ENCODE peak calls at places on chromosomes 4 and X, in ten cellular contexts. One of them, this sample, is unnamed.

GRCh38 chr4:136810626-136811025 is 721.7 kb downstream of the PCDH18 start:
- DNase-seq in foreskin fibroblast: no peak
- DNase-seq in A549: no peak
- DNase-seq in right lobe of liver: no peak
- DNase-seq in choroid plexus epithelial cell: no peak
- DNase-seq in heart right ventricle: no peak
- DNase-seq in astrocyte of the spinal cord: peak
- DNase-seq in upper lobe of left lung: peak
- DNase-seq in gastrocnemius medialis: no peak
- DNase-seq in cardiac muscle cell: no peak
- DNase-seq in this sample: peak

GRCh38 chr4:93132631-93133030 is 695.9 kb upstream of the ATOH1 start:
- DNase-seq in gastrocnemius medialis: no peak
- DNase-seq in heart right ventricle: no peak
- DNase-seq in upper lobe of left lung: no peak
- DNase-seq in astrocyte of the spinal cord: no peak
- DNase-seq in right lobe of liver: no peak
- DNase-seq in cardiac muscle cell: no peak
- DNase-seq in foreskin fibroblast: no peak
- DNase-seq in A549: no peak
- DNase-seq in choroid plexus epithelial cell: no peak
- DNase-seq in this sample: no peak

GRCh38 chr4:37981844-37982720 is 21.9 kb downstream of the PTTG2 start:
- DNase-seq in astrocyte of the spinal cord: peak
- DNase-seq in A549: no peak
- DNase-seq in gastrocnemius medialis: no peak
- DNase-seq in cardiac muscle cell: no peak
- DNase-seq in foreskin fibroblast: peak
- DNase-seq in upper lobe of left lung: no peak
- DNase-seq in heart right ventricle: no peak
- DNase-seq in choroid plexus epithelial cell: peak
- DNase-seq in right lobe of liver: no peak
- DNase-seq in this sample: no peak

GRCh38 chrX:13851996-13852695 is 35.3 kb upstream of the GPM6B start:
- DNase-seq in gastrocnemius medialis: no peak
- DNase-seq in cardiac muscle cell: no peak
- DNase-seq in choroid plexus epithelial cell: no peak
- DNase-seq in heart right ventricle: no peak
- DNase-seq in astrocyte of the spinal cord: no peak
- DNase-seq in upper lobe of left lung: no peak
- DNase-seq in right lobe of liver: no peak
- DNase-seq in A549: no peak
- DNase-seq in foreskin fibroblast: no peak
- DNase-seq in this sample: no peak

GRCh38 chr4:13626492-13627184 is 887 bp downstream of the BOD1L1 start:
- DNase-seq in right lobe of liver: no peak
- DNase-seq in heart right ventricle: no peak
- DNase-seq in A549: no peak
- DNase-seq in upper lobe of left lung: no peak
- DNase-seq in astrocyte of the spinal cord: peak
- DNase-seq in choroid plexus epithelial cell: peak
- DNase-seq in cardiac muscle cell: no peak
- DNase-seq in foreskin fibroblast: no peak
- DNase-seq in gastrocnemius medialis: no peak
- DNase-seq in this sample: peak

GRCh38 chr4:95505149-95505548 is 43.6 kb downstream of the UNC5C start:
- DNase-seq in upper lobe of left lung: no peak
- DNase-seq in A549: no peak
- DNase-seq in cardiac muscle cell: no peak
- DNase-seq in gastrocnemius medialis: no peak
- DNase-seq in right lobe of liver: no peak
- DNase-seq in foreskin fibroblast: peak
- DNase-seq in astrocyte of the spinal cord: peak
- DNase-seq in heart right ventricle: no peak
- DNase-seq in choroid plexus epithelial cell: peak
- DNase-seq in this sample: no peak

GRCh38 chr4:127124919-127125318 is 507.8 kb upstream of the INTU start:
- DNase-seq in cardiac muscle cell: no peak
- DNase-seq in gastrocnemius medialis: no peak
- DNase-seq in right lobe of liver: no peak
- DNase-seq in upper lobe of left lung: no peak
- DNase-seq in A549: no peak
- DNase-seq in foreskin fibroblast: peak
- DNase-seq in choroid plexus epithelial cell: peak
- DNase-seq in heart right ventricle: no peak
- DNase-seq in astrocyte of the spinal cord: peak
- DNase-seq in this sample: peak

GRCh38 chr4:107913283-107913899 is 18.0 kb upstream of the CYP2U1 start:
- DNase-seq in heart right ventricle: peak
- DNase-seq in A549: peak
- DNase-seq in gastrocnemius medialis: no peak
- DNase-seq in upper lobe of left lung: no peak
- DNase-seq in foreskin fibroblast: peak
- DNase-seq in right lobe of liver: no peak
- DNase-seq in astrocyte of the spinal cord: peak
- DNase-seq in choroid plexus epithelial cell: peak
- DNase-seq in cardiac muscle cell: peak
- DNase-seq in this sample: peak

GRCh38 chr4:57148831-57149230 is 38.6 kb upstream of the IGFBP7 start:
- DNase-seq in A549: no peak
- DNase-seq in heart right ventricle: no peak
- DNase-seq in foreskin fibroblast: peak
- DNase-seq in choroid plexus epithelial cell: peak
- DNase-seq in cardiac muscle cell: no peak
- DNase-seq in upper lobe of left lung: no peak
- DNase-seq in right lobe of liver: no peak
- DNase-seq in gastrocnemius medialis: no peak
- DNase-seq in astrocyte of the spinal cord: peak
- DNase-seq in this sample: peak

GRCh38 chr4:108793413-108793812 is 30.6 kb upstream of the ETNPPL start:
- DNase-seq in astrocyte of the spinal cord: no peak
- DNase-seq in A549: no peak
- DNase-seq in gastrocnemius medialis: no peak
- DNase-seq in heart right ventricle: no peak
- DNase-seq in upper lobe of left lung: no peak
- DNase-seq in cardiac muscle cell: no peak
- DNase-seq in foreskin fibroblast: peak
- DNase-seq in right lobe of liver: no peak
- DNase-seq in choroid plexus epithelial cell: peak
- DNase-seq in this sample: no peak

GRCh38 chrX:122567911-122568310 is 616.2 kb upstream of the GRIA3 start:
- DNase-seq in choroid plexus epithelial cell: no peak
- DNase-seq in gastrocnemius medialis: no peak
- DNase-seq in upper lobe of left lung: no peak
- DNase-seq in cardiac muscle cell: no peak
- DNase-seq in heart right ventricle: no peak
- DNase-seq in astrocyte of the spinal cord: no peak
- DNase-seq in A549: no peak
- DNase-seq in foreskin fibroblast: peak
- DNase-seq in right lobe of liver: no peak
- DNase-seq in this sample: no peak

GRCh38 chr4:158818595-158818994 is 49.8 kb downstream of the FNIP2 start:
- DNase-seq in gastrocnemius medialis: no peak
- DNase-seq in A549: no peak
- DNase-seq in cardiac muscle cell: no peak
- DNase-seq in astrocyte of the spinal cord: no peak
- DNase-seq in heart right ventricle: no peak
- DNase-seq in choroid plexus epithelial cell: no peak
- DNase-seq in upper lobe of left lung: no peak
- DNase-seq in right lobe of liver: no peak
- DNase-seq in foreskin fibroblast: no peak
- DNase-seq in this sample: no peak

GRCh38 chr4:151407466-151408379 is 1.3 kb upstream of the FHIP1A start:
- DNase-seq in choroid plexus epithelial cell: no peak
- DNase-seq in A549: no peak
- DNase-seq in gastrocnemius medialis: peak
- DNase-seq in upper lobe of left lung: peak
- DNase-seq in right lobe of liver: no peak
- DNase-seq in astrocyte of the spinal cord: peak
- DNase-seq in foreskin fibroblast: no peak
- DNase-seq in heart right ventricle: no peak
- DNase-seq in cardiac muscle cell: no peak
- DNase-seq in this sample: peak

GRCh38 chr4:114137984-114138383 is 158.5 kb upstream of the ARSJ start:
- DNase-seq in heart right ventricle: no peak
- DNase-seq in A549: no peak
- DNase-seq in gastrocnemius medialis: no peak
- DNase-seq in foreskin fibroblast: no peak
- DNase-seq in astrocyte of the spinal cord: no peak
- DNase-seq in upper lobe of left lung: no peak
- DNase-seq in cardiac muscle cell: no peak
- DNase-seq in right lobe of liver: no peak
- DNase-seq in choroid plexus epithelial cell: no peak
- DNase-seq in this sample: no peak

GRCh38 chr4:114132199-114132598 is 152.8 kb upstream of the ARSJ start:
- DNase-seq in right lobe of liver: no peak
- DNase-seq in gastrocnemius medialis: no peak
- DNase-seq in astrocyte of the spinal cord: no peak
- DNase-seq in upper lobe of left lung: no peak
- DNase-seq in foreskin fibroblast: no peak
- DNase-seq in A549: no peak
- DNase-seq in choroid plexus epithelial cell: no peak
- DNase-seq in cardiac muscle cell: no peak
- DNase-seq in heart right ventricle: no peak
- DNase-seq in this sample: no peak

GRCh38 chr4:114136067-114136466 is 156.6 kb upstream of the ARSJ start:
- DNase-seq in upper lobe of left lung: no peak
- DNase-seq in heart right ventricle: no peak
- DNase-seq in foreskin fibroblast: no peak
- DNase-seq in choroid plexus epithelial cell: no peak
- DNase-seq in gastrocnemius medialis: no peak
- DNase-seq in astrocyte of the spinal cord: no peak
- DNase-seq in right lobe of liver: no peak
- DNase-seq in A549: no peak
- DNase-seq in cardiac muscle cell: no peak
- DNase-seq in this sample: no peak

GRCh38 chr4:114132830-114133229 is 153.4 kb upstream of the ARSJ start:
- DNase-seq in heart right ventricle: no peak
- DNase-seq in astrocyte of the spinal cord: no peak
- DNase-seq in foreskin fibroblast: no peak
- DNase-seq in upper lobe of left lung: no peak
- DNase-seq in gastrocnemius medialis: no peak
- DNase-seq in cardiac muscle cell: no peak
- DNase-seq in A549: peak
- DNase-seq in right lobe of liver: no peak
- DNase-seq in choroid plexus epithelial cell: peak
- DNase-seq in this sample: peak
- TF ChIP-seq CTCF in heart right ventricle: no peak
- TF ChIP-seq CTCF in astrocyte of the spinal cord: peak
- TF ChIP-seq CTCF in foreskin fibroblast: peak
- TF ChIP-seq CTCF in upper lobe of left lung: peak
- TF ChIP-seq CTCF in gastrocnemius medialis: no peak
- TF ChIP-seq CTCF in cardiac muscle cell: peak
- TF ChIP-seq CTCF in A549: no peak
- TF ChIP-seq CTCF in right lobe of liver: peak
- TF ChIP-seq CTCF in choroid plexus epithelial cell: peak
- TF ChIP-seq CTCF in this sample: peak

DNA sequence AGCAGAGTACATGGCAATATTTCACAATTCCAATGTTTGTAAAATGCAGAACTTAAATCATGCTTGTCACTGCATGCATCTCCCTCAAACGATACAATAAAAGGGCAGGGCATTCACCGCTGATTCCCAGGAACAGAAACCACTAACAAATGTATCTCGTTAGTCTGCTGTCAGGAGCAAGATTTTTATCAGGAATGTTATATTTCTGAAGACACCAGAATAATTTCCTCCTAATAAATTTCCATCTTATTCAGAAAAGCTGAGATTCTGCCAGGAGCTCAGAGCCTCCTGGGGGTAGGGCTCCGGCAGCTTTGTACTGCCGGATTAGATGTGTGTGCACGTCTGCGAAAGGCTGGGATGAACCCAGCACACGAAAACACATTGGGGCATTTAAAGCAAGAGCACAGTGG is 54.0 kb upstream of the LDB2 start:
- DNase-seq in foreskin fibroblast: no peak
- DNase-seq in gastrocnemius medialis: no peak
- DNase-seq in choroid plexus epithelial cell: peak
- DNase-seq in astrocyte of the spinal cord: peak
- DNase-seq in right lobe of liver: no peak
- DNase-seq in A549: no peak
- DNase-seq in heart right ventricle: no peak
- DNase-seq in cardiac muscle cell: no peak
- DNase-seq in upper lobe of left lung: no peak
- DNase-seq in this sample: peak
- H3K4me3 ChIP-seq in foreskin fibroblast: no peak
- H3K4me3 ChIP-seq in gastrocnemius medialis: no peak
- H3K4me3 ChIP-seq in choroid plexus epithelial cell: peak
- H3K4me3 ChIP-seq in astrocyte of the spinal cord: peak
- H3K4me3 ChIP-seq in right lobe of liver: no peak
- H3K4me3 ChIP-seq in A549: no peak
- H3K4me3 ChIP-seq in heart right ventricle: no peak
- H3K4me3 ChIP-seq in cardiac muscle cell: no peak
- H3K4me3 ChIP-seq in upper lobe of left lung: no peak
- H3K4me3 ChIP-seq in this sample: no peak

GRCh38 chr4:80125252-80126177 is 52.5 kb upstream of the ANTXR2 start:
- DNase-seq in heart right ventricle: no peak
- DNase-seq in right lobe of liver: no peak
- DNase-seq in foreskin fibroblast: peak
- DNase-seq in gastrocnemius medialis: no peak
- DNase-seq in astrocyte of the spinal cord: peak
- DNase-seq in choroid plexus epithelial cell: peak
- DNase-seq in upper lobe of left lung: no peak
- DNase-seq in cardiac muscle cell: peak
- DNase-seq in A549: no peak
- DNase-seq in this sample: peak
- TF ChIP-seq CTCF in heart right ventricle: peak
- TF ChIP-seq CTCF in right lobe of liver: peak
- TF ChIP-seq CTCF in foreskin fibroblast: peak
- TF ChIP-seq CTCF in gastrocnemius medialis: no peak
- TF ChIP-seq CTCF in astrocyte of the spinal cord: peak
- TF ChIP-seq CTCF in choroid plexus epithelial cell: peak
- TF ChIP-seq CTCF in upper lobe of left lung: peak
- TF ChIP-seq CTCF in cardiac muscle cell: peak
- TF ChIP-seq CTCF in A549: no peak
- TF ChIP-seq CTCF in this sample: peak

DNA sequence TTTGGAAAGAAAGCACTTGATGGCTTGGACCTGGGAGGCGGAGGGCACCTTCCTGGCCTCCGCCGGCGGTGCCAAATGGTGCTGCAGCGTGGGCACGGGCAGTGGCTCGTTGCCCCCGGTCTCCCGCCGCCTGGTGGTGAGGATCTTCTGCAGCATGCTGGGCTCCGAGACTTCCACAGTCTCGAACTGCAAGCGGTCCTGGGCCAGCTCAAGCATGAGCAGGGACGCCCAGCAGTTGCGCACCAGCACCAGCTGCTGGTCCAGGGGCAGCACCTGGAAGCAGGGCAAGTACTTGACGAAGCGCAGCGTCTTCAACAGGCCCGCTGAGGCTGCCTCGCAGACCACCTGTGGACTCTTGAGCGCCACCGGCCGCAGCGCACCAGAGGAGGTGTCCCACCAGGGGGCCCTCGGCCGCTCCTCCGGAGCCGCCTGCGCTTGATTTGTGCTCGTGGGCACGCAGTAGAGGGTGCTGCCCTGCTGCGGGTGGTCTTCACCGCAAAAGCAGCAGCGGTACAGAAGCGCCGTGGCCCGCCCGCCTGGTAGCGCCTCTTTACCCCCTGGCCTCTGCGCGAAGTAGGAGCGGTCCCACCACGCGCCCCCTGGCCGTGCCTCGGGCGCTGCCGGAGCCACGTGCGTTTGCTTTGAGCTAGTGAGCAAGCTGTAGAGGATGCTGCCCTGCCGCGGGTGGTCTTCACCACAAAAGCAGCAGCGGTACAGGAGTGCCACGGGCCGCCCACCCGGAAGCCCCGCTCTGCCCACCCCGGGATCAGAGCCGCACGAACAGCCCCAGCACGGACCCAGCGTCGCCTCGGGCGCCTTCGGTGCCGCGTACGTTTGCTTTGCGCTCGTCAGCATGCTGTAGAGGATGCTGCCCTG is 689 bp downstream of the NR0B1 start:
- DNase-seq in astrocyte of the spinal cord: peak
- DNase-seq in foreskin fibroblast: peak
- DNase-seq in right lobe of liver: no peak
- DNase-seq in choroid plexus epithelial cell: peak
- DNase-seq in A549: peak
- DNase-seq in upper lobe of left lung: peak
- DNase-seq in cardiac muscle cell: peak
- DNase-seq in gastrocnemius medialis: no peak
- DNase-seq in heart right ventricle: no peak
- DNase-seq in this sample: peak
- H3K4me3 ChIP-seq in astrocyte of the spinal cord: no peak
- H3K4me3 ChIP-seq in foreskin fibroblast: peak
- H3K4me3 ChIP-seq in right lobe of liver: no peak
- H3K4me3 ChIP-seq in choroid plexus epithelial cell: peak
- H3K4me3 ChIP-seq in A549: peak
- H3K4me3 ChIP-seq in upper lobe of left lung: no peak
- H3K4me3 ChIP-seq in cardiac muscle cell: peak
- H3K4me3 ChIP-seq in gastrocnemius medialis: peak
- H3K4me3 ChIP-seq in heart right ventricle: no peak
- H3K4me3 ChIP-seq in this sample: no peak